ENCODE peak calls at places on chromosomes 4 and X, in four cellular contexts. A, F, J and G are unnamed samples.

GRCh38 chrX:13381514-13381913 is 61.7 kb upstream of the ATXN3L start:
- DNase-seq in A (no peak), F (no peak), J (no peak), G (no peak)

GRCh38 chr4:94131212-94131611 is 76.5 kb upstream of the SMARCAD1 start:
- DNase-seq in A (no peak), F (no peak), J (no peak), G (no peak)

GRCh38 chr4:182881928-182882327 is 35.3 kb downstream of the DCTD start:
- DNase-seq in A (no peak), F (no peak), J (no peak), G (no peak)

GRCh38 chr4:168598191-168598590 is 101.3 kb downstream of the PALLD start:
- DNase-seq in A (no peak), F (no peak), J (peak), G (no peak)

GRCh38 chr4:176150283-176150682 is 45.1 kb downstream of the SPATA4 start:
- DNase-seq in A (no peak), F (no peak), J (no peak), G (no peak)

GRCh38 chrX:100654256-100654655 is 10.3 kb downstream of the SRPX2 start:
- DNase-seq in A (no peak), F (no peak), J (no peak), G (no peak)

GRCh38 chrX:48071064-48071985 is at the start of gene ZNF630:
- DNase-seq in A (no peak), F (peak), J (peak), G (peak)

GRCh38 chrX:44871114-44871645 is 1.8 kb upstream of the KDM6A start:
- DNase-seq in A (no peak), F (no peak), J (no peak), G (peak)

GRCh38 chrX:19670854-19671620 is 155.7 kb upstream of the MAP3K15 start:
- DNase-seq in A (no peak), F (no peak), J (no peak), G (no peak)

GRCh38 chr4:72888331-72888730 is 181.2 kb downstream of the COX18 start:
- DNase-seq in A (no peak), F (no peak), J (no peak), G (no peak)

GRCh38 chr4:72886602-72887001 is 182.9 kb downstream of the COX18 start:
- DNase-seq in A (no peak), F (no peak), J (no peak), G (no peak)

GRCh38 chr4:72887152-72887551 is 182.4 kb downstream of the COX18 start:
- DNase-seq in A (no peak), F (no peak), J (no peak), G (no peak)
- H3K4me3 ChIP-seq in A (no peak), F (no peak), J (no peak), G (no peak)

GRCh38 chr4:24473309-24473721 is 111.0 kb downstream of the DHX15 start:
- DNase-seq in A (peak), F (no peak), J (peak), G (peak)
- H3K27ac ChIP-seq in A (no peak), F (peak), J (peak), G (peak)

DNA sequence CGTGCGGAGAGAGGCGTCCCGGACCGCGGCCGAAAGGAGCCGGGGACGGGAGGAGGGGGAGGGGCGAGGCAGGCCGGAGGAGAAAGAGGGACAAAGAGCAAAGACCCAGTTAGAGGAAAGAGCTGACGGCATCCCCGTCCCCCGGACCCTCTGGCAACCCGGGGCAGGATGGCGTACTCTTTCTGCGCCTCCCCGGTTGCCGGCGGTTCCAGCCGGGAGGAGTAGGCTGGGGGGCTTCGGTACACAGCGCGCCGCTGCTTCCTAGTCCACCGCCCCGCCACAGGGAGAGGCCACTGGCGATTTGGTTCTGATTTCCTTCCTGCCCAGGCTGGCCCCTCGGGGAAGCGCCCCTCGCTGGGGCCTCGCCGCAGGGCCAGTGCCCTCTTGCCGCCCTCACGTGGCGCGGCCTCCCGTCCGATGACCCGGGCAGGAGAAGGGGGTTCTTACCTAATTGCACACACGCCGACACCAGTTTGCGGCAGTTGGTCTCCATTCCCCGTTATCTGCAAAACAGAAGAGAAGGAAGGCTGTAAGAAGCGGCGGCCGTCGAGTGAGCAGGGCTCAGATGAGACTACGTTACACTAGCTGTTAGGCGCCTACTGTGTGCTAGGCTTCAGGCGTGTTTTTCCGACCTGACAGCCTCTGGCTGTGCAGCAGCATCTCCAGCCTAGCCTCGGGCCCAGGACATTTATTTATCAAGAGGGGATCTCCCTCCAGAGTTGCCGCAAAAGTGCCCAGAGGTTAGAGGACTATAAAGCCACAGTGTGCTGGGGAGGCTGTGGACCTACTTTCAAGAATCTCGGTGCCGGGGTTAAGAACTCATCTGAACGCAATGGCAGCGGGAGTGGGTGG is 9.9 kb upstream of the PITX2 start:
- DNase-seq in A (no peak), F (no peak), J (no peak), G (no peak)
- H3K4me3 ChIP-seq in A (peak), F (peak), J (no peak), G (no peak)

DNA sequence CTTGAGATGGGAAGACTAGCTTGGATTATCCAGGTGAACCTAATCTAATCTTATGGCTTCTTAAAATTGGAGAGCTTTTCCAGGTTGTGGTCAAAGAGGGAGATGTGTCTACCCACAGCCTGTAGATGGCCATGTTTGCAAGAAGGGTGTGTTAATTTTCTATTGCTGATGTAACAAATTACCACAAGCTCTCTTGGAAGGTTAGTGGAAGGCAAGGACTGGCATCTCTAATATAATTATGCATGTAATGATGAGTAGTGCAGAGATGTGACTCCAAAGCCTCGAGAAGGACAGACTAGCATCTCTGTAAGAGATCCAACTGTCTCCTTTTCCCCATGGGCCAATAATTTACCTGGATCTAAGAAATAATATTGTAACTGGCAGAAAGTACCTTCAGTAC is 3.2 kb upstream of the ADH1B start:
- DNase-seq in A (no peak), F (no peak), J (no peak), G (no peak)
- H3K27ac ChIP-seq in A (no peak), F (peak), J (peak), G (peak)

GRCh38 chrX:150548684-150549083 is 19.7 kb upstream of the MTM1 start:
- DNase-seq in A (no peak), F (no peak), J (no peak), G (no peak)

GRCh38 chrX:150546711-150547153 is 21.7 kb upstream of the MTM1 start:
- DNase-seq in A (no peak), F (no peak), J (no peak), G (no peak)

GRCh38 chrX:150547511-150548115 is 20.8 kb upstream of the MTM1 start:
- DNase-seq in A (no peak), F (peak), J (peak), G (peak)

GRCh38 chrX:150544835-150545790 is 23.3 kb upstream of the MTM1 start:
- DNase-seq in A (no peak), F (no peak), J (no peak), G (no peak)

DNA sequence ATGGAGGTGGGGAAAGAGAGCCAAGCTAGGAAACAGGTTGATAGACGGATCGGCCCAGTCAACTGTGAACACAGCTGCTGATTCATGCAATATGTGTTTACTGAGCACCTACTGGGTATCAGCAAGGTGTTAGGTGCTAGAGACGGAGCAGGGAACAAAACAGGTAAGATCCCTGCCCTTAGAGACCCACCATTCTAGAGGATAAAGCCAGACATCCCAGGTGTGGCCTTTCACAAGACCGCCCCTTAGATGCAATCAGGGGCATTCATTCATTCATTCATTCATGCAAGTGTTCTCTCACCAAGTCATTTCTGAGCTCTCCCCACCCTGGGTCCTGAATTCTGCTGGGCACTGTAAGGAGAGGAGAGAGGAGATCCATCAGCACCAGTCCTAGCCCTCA is 20.2 kb upstream of the MTM1 start:
- DNase-seq in A (no peak), F (no peak), J (no peak), G (no peak)
- H3K4me3 ChIP-seq in A (no peak), F (peak), J (no peak), G (no peak)

GRCh38 chr4:76692761-76693160 is 205.2 kb downstream of the SOWAHB start:
- DNase-seq in A (no peak), F (no peak), J (no peak), G (no peak)

GRCh38 chr4:76690091-76690905 is 207.6 kb downstream of the SOWAHB start:
- DNase-seq in A (no peak), F (no peak), J (no peak), G (no peak)

GRCh38 chr4:76691767-76692689 is 205.9 kb downstream of the SOWAHB start:
- DNase-seq in A (no peak), F (no peak), J (no peak), G (no peak)

GRCh38 chr4:76689079-76689817 is 208.7 kb downstream of the SOWAHB start:
- DNase-seq in A (no peak), F (peak), J (peak), G (peak)

DNA sequence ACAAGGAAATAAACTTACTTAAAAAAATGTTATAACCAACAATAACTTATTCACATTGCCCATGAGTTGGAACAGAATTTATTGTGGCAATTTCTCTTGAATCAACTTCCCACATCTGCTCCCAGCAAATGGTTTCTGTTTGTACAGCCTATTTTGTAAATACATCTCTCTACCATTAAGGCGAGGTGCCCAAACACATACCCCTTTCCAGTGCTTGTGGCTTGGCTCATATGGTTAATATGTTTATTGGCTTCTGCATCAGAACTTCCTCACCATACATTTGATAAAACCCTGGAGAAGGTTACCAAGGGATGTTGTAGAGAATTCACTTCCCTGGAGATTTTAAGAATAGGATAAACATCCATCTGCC is 207.1 kb downstream of the SOWAHB start:
- DNase-seq in A (no peak), F (no peak), J (no peak), G (no peak)
- H3K27ac ChIP-seq in A (no peak), F (no peak), J (peak), G (no peak)

DNA sequence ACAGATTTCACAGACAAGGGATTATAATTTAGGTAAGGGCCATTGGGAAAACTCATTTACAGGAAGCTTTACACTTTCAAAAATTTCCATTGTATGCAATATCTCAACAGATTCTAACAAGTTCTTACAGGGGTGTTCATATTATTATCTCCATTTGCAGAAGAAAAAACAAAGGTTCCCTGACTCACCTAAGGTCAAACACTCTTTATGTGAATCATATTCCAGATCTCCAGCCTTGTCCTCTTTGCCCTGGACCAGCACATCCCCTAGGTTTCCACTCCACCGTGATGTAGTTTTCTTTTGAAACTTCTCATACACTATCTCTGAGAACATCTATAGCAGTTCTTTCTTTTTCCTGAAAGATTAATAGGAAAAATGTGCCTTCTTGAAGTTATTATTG is 96.4 kb upstream of the HS3ST1 start:
- DNase-seq in A (no peak), F (no peak), J (no peak), G (no peak)
- H3K4me3 ChIP-seq in A (no peak), F (no peak), J (no peak), G (no peak)